ENCODE peak calls at places on chromosomes 16 and 17, in four cellular contexts. One of them, this sample, is unnamed.

GRCh38 chr16:66885491-66885890 is 5.2 kb downstream of the PDP2 start:
- DNase-seq in K562: no peak
- DNase-seq in GM12878: no peak
- DNase-seq in HL-60: no peak
- DNase-seq in this sample: no peak

GRCh38 chr17:38871247-38871991 is 1.6 kb downstream of the LASP1 start:
- DNase-seq in K562: peak
- DNase-seq in GM12878: peak
- DNase-seq in HL-60: peak
- DNase-seq in this sample: no peak

GRCh38 chr16:75460441-75460840 is 4.0 kb downstream of the TMEM170A start:
- DNase-seq in K562: no peak
- DNase-seq in GM12878: no peak
- DNase-seq in HL-60: no peak
- DNase-seq in this sample: no peak

GRCh38 chr16:89357055-89357454 is 133.3 kb downstream of the ANKRD11 start:
- DNase-seq in K562: peak
- DNase-seq in GM12878: no peak
- DNase-seq in HL-60: no peak
- DNase-seq in this sample: no peak

GRCh38 chr16:72992142-72992601 is 55.8 kb downstream of the ZFHX3 start:
- DNase-seq in K562: no peak
- DNase-seq in GM12878: no peak
- DNase-seq in HL-60: no peak
- DNase-seq in this sample: no peak

GRCh38 chr17:67452681-67453554 is 75.8 kb downstream of the PITPNC1 start:
- DNase-seq in K562: no peak
- DNase-seq in GM12878: peak
- DNase-seq in HL-60: no peak
- DNase-seq in this sample: no peak

GRCh38 chr16:30551781-30552180 is 6.4 kb downstream of the ZNF764 start:
- DNase-seq in K562: no peak
- DNase-seq in GM12878: no peak
- DNase-seq in HL-60: no peak
- DNase-seq in this sample: no peak

GRCh38 chr17:76075364-76076099 is 951 bp downstream of the GALR2 start:
- DNase-seq in K562: no peak
- DNase-seq in GM12878: no peak
- DNase-seq in HL-60: no peak
- DNase-seq in this sample: peak

GRCh38 chr17:57166803-57167202 is 81.8 kb downstream of the AKAP1 start:
- DNase-seq in K562: no peak
- DNase-seq in GM12878: no peak
- DNase-seq in HL-60: no peak
- DNase-seq in this sample: no peak

GRCh38 chr17:27352481-27353460 is 58.9 kb downstream of the WSB1 start:
- DNase-seq in K562: no peak
- DNase-seq in GM12878: no peak
- DNase-seq in HL-60: no peak
- DNase-seq in this sample: no peak

GRCh38 chr16:50947826-50948225 is 203.2 kb downstream of the SALL1 start:
- DNase-seq in K562: no peak
- DNase-seq in GM12878: no peak
- DNase-seq in HL-60: no peak
- DNase-seq in this sample: no peak

GRCh38 chr16:73447850-73448249 is 399.9 kb upstream of the ZFHX3 start:
- DNase-seq in K562: no peak
- DNase-seq in GM12878: no peak
- DNase-seq in HL-60: no peak
- DNase-seq in this sample: no peak

GRCh38 chr16:85402910-85403692 is 210.0 kb upstream of the GSE1 start:
- DNase-seq in K562: peak
- DNase-seq in GM12878: no peak
- DNase-seq in HL-60: no peak
- DNase-seq in this sample: no peak

GRCh38 chr17:59149841-59150511 is 5.0 kb downstream of the SKA2 start:
- DNase-seq in K562: no peak
- DNase-seq in GM12878: no peak
- DNase-seq in HL-60: no peak
- DNase-seq in this sample: no peak

GRCh38 chr17:32323046-32323445 is 18.9 kb downstream of the C17orf75 start:
- DNase-seq in K562: no peak
- DNase-seq in GM12878: no peak
- DNase-seq in HL-60: no peak
- DNase-seq in this sample: no peak

GRCh38 chr17:15261818-15262290 is 3.3 kb downstream of the PMP22 start:
- DNase-seq in K562: no peak
- DNase-seq in GM12878: no peak
- DNase-seq in HL-60: no peak
- DNase-seq in this sample: no peak

GRCh38 chr16:88504489-88505404 is 51.7 kb downstream of the ZFPM1 start:
- DNase-seq in K562: no peak
- DNase-seq in GM12878: no peak
- DNase-seq in HL-60: no peak
- DNase-seq in this sample: no peak

GRCh38 chr17:17884281-17885028 is 47.7 kb upstream of the SREBF1 start:
- DNase-seq in K562: no peak
- DNase-seq in GM12878: no peak
- DNase-seq in HL-60: no peak
- DNase-seq in this sample: no peak

GRCh38 chr16:54284319-54284930 is 2.2 kb downstream of the IRX3 start:
- DNase-seq in K562: no peak
- DNase-seq in GM12878: no peak
- DNase-seq in HL-60: no peak
- DNase-seq in this sample: no peak

GRCh38 chr17:7922499-7923289 is 6.6 kb upstream of the RNF227 start:
- DNase-seq in K562: no peak
- DNase-seq in GM12878: no peak
- DNase-seq in HL-60: no peak
- DNase-seq in this sample: peak

GRCh38 chr17:49513044-49513395 is 17.9 kb downstream of the NGFR start:
- DNase-seq in K562: no peak
- DNase-seq in GM12878: no peak
- DNase-seq in HL-60: no peak
- DNase-seq in this sample: no peak

GRCh38 chr17:8746501-8747236 is 2.0 kb upstream of the CCDC42 start:
- DNase-seq in K562: no peak
- DNase-seq in GM12878: peak
- DNase-seq in HL-60: no peak
- DNase-seq in this sample: peak

GRCh38 chr17:29273924-29274323 is 20.0 kb downstream of the NUFIP2 start:
- DNase-seq in K562: no peak
- DNase-seq in GM12878: no peak
- DNase-seq in HL-60: no peak
- DNase-seq in this sample: no peak

GRCh38 chr16:30186782-30187555 is 3.6 kb downstream of the CORO1A start:
- DNase-seq in K562: peak
- DNase-seq in GM12878: peak
- DNase-seq in HL-60: peak
- DNase-seq in this sample: no peak

GRCh38 chr16:30051518-30051917 is 14.0 kb upstream of the ALDOA start:
- DNase-seq in K562: no peak
- DNase-seq in GM12878: no peak
- DNase-seq in HL-60: no peak
- DNase-seq in this sample: no peak

GRCh38 chr17:72120878-72121163 is at the start of gene SOX9:
- DNase-seq in K562: no peak
- DNase-seq in GM12878: peak
- DNase-seq in HL-60: no peak
- DNase-seq in this sample: peak

DNA sequence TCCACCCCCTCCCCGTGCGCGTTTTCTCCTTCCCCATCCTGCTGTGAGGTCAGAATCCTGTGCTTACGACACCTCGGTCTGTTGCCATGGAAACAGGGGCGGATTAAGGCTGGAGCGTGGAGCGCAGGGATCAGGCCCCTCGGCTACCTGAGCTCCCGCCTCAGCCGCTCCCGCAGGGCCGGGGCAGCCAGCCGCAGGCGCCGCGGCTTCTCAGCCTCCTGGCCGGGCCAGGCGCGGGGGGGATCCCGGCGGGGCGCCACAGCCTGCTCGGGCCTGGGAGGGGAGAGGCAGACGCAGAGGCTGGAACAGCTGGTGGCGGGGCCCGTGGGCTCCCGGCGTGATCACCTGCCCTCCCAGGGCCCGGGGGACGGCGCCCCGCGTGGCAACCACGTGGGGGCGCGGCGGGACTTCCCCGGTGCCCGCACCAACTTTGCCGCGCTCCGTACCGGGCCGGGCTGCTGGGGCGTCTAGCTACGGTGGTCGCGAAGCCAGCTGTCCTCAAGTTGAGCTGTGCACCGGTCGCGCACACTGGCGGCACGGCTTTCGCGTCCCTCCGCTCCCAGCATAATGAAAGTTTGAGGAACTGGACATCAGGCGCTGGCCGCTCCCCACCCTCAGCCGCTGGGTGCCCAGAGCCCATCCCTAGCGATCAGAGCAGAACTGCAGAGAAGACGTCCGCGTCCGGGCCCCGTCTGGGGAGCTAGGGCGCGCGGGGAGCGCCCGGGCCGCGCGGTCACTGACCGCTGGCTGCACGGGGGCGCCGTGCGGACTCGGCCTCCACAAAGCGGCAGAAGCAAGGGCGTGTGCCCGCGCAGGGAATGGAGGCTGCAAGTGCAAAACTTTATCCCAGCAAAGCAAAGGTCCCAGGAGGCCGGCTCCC is 1.2 kb downstream of the RTN4RL1 start:
- DNase-seq in K562: peak
- DNase-seq in GM12878: no peak
- DNase-seq in HL-60: peak
- DNase-seq in this sample: no peak
- TF ChIP-seq SPI1 in K562: no peak
- TF ChIP-seq SPI1 in GM12878: no peak
- TF ChIP-seq SPI1 in HL-60: no peak
- TF ChIP-seq SPI1 in this sample: no peak

DNA sequence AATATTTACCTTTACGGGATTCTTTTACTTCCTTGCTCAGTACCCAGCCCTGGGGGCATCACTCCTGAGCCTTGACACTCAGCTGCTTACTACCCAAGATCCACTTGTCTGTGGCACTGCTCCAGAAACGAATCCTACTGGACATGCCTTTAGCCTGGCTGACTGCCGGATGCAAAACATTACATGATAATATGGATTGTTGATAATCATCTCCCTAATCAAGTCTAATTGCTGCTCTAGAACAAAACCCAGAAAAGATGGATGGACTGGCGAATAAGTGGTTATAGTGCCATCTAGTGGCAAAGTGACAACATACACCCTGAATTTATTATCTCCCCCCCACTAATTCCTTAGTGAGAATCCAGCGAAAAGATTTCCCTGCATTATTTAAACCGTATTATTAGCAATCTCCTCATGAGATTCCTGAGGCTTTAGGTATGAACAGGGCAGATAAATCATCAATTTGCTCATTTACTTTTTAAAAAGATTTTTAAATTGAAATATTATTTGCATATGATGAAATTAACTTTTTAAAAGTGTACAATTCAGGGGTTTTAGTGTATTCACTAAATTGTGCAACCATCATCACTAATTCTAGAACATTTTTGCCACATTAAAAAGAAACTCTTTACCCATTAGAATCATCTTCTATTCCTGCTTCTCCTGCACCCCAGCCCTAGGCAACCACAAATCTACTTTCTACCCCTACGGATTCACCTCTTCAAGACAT is 61.6 kb downstream of the RGS9 start:
- DNase-seq in K562: peak
- DNase-seq in GM12878: peak
- DNase-seq in HL-60: peak
- DNase-seq in this sample: peak
- TF ChIP-seq SPI1 in K562: no peak
- TF ChIP-seq SPI1 in GM12878: no peak
- TF ChIP-seq SPI1 in HL-60: no peak
- TF ChIP-seq SPI1 in this sample: no peak

DNA sequence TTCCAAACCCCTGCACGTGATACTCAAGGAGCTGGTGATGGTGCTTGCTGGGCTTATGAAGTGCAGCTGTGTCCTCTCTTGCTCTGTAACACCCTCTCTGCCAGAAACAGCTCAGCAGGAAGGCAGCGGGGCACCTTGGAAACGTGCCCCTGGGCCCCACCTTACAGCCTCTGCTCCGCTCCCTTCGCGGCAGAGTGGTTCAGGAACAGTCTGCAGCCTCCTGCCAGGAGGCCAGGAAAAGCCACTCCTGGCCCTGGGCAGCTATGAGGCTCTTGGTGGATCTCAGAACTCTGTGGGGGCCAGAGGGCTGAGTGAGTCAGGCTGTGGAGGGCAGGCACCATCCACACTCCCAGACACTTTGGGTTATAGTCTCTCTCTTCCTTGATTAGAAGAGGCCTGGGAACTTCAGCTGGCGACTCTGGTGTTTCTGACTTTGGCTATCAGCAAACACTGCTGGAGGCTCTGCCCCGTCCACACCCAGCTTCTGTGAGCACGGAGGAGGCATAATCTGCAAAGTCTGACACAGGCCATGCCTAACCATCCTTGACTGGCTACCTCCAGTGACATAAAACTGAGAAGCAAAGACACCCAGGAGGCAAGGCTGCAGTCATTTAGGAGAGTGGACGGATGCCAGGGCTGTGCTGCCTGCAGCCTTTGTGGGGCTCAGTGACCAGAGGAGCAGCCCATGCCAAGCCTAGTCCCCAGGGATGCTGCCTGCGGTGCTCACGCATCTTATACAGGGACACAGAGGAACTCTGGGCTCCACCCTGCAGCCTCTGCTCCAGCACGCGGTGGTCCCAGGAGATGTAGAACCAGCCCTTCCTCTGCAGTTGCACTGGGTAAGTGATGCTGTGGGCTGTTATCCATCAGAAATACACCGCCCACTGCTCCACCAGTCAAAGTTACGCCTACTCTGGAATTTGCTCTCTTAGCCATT is 65.3 kb downstream of the METRNL start:
- DNase-seq in K562: no peak
- DNase-seq in GM12878: no peak
- DNase-seq in HL-60: no peak
- DNase-seq in this sample: no peak
- TF ChIP-seq SPI1 in K562: no peak
- TF ChIP-seq SPI1 in GM12878: no peak
- TF ChIP-seq SPI1 in HL-60: no peak
- TF ChIP-seq SPI1 in this sample: no peak

GRCh38 chr16:13957197-13958078 is 37.5 kb downstream of the ERCC4 start:
- DNase-seq in K562: peak
- DNase-seq in GM12878: peak
- DNase-seq in HL-60: peak
- DNase-seq in this sample: no peak
- TF ChIP-seq SPI1 in K562: peak
- TF ChIP-seq SPI1 in GM12878: peak
- TF ChIP-seq SPI1 in HL-60: peak
- TF ChIP-seq SPI1 in this sample: peak

This sample was measured in GM12891.